ENCODE peak calls at places on chromosomes 11 and 22, in nine cellular contexts. R is heart right ventricle, E is cardiac muscle cell, H is adrenal gland, X is A549, Q is esophagus squamous epithelium, N is fibroblast of lung, C is thoracic aorta, A is uterus. F is an unnamed sample.
A peak's percentile ranks its signal among the peaks of the same experiment; 100 is the strongest.

GRCh38 chr11:83115551-83115950 is 41.4 kb upstream of the PCF11 start:
- DNase-seq in N (no peak), X (no peak), A (no peak), H (no peak), E (peak; percentile 69), C (no peak), R (no peak), Q (no peak), F (no peak)

GRCh38 chr11:8871283-8871775 is 39.7 kb upstream of the AKIP1 start:
- DNase-seq in A (peak; percentile 78), X (peak; percentile 72), C (no peak), N (peak; percentile 96), E (peak; percentile 89), H (peak; percentile 74), Q (peak; percentile 1), R (peak; percentile 72), F (peak; percentile 79)

GRCh38 chr11:12042215-12042676 is 33.8 kb upstream of the DKK3 start:
- DNase-seq in Q (no peak), E (no peak), R (no peak), C (no peak), A (no peak), H (no peak), N (peak; percentile 91), X (no peak), F (no peak)

GRCh38 chr11:35178862-35179261 is 39.9 kb downstream of the CD44 start:
- DNase-seq in X (no peak), A (no peak), N (no peak), R (no peak), C (no peak), E (no peak), H (no peak), Q (no peak), F (no peak)

GRCh38 chr11:119891392-119891791 is 162.4 kb upstream of the NECTIN1 start:
- DNase-seq in C (no peak), A (no peak), R (peak; percentile 73), X (no peak), H (no peak), N (no peak), Q (no peak), E (peak; percentile 79), F (peak; percentile 61)

GRCh38 chr11:62420882-62421281 is 2.0 kb downstream of the SCGB1A1 start:
- DNase-seq in Q (no peak), H (no peak), E (no peak), A (no peak), R (no peak), C (no peak), X (no peak), N (no peak), F (no peak)

GRCh38 chr11:6323291-6323905 is 3.1 kb upstream of the CAVIN3 start:
- DNase-seq in X (no peak), Q (no peak), A (no peak), H (no peak), C (no peak), E (no peak), N (no peak), R (no peak), F (no peak)

GRCh38 chr11:70297341-70297740 is 26.9 kb downstream of the PPFIA1 start:
- DNase-seq in N (no peak), A (no peak), E (no peak), R (no peak), X (no peak), Q (no peak), H (no peak), C (no peak), F (no peak)

GRCh38 chr22:44357296-44357961 is 44.7 kb upstream of the SHISAL1 start:
- DNase-seq in Q (no peak), X (no peak), E (no peak), H (no peak), C (no peak), N (no peak), R (no peak), A (peak; percentile 18), F (no peak)

GRCh38 chr11:56876621-56877312 is 111.9 kb upstream of the OR5AK2 start:
- DNase-seq in E (no peak), Q (no peak), N (no peak), X (no peak), A (no peak), R (no peak), H (no peak), C (no peak), F (no peak)

GRCh38 chr11:58567889-58568512 is 7.7 kb downstream of the LPXN start:
- DNase-seq in X (peak; percentile 44), E (peak; percentile 75), C (no peak), N (peak; percentile 58), Q (no peak), A (peak; percentile 31), H (peak; percentile 60), R (no peak), F (no peak)

GRCh38 chr11:33670250-33671011 is 30.2 kb downstream of the C11orf91 start:
- DNase-seq in A (no peak), H (no peak), N (peak; percentile 41), Q (no peak), X (no peak), E (no peak), C (no peak), R (no peak), F (no peak)

GRCh38 chr22:35399678-35400334 is at the start of gene MCM5:
- DNase-seq in A (peak; percentile 96), C (peak; percentile 97), H (peak; percentile 98), E (peak; percentile 97), X (peak; percentile 94), N (peak; percentile 96), Q (peak; percentile 91), R (peak; percentile 96), F (peak; percentile 98)
- H3K4me3 ChIP-seq in A (peak within 1 kb of the TSS; percentile 66), C (peak within 1 kb of the TSS; percentile 96), H (peak within 1 kb of the TSS; percentile 68), E (peak within 1 kb of the TSS; percentile 81), X (peak within 1 kb of the TSS; percentile 77), N (peak within 1 kb of the TSS; percentile 57), Q (peak within 1 kb of the TSS; percentile 96), R (peak within 1 kb of the TSS; percentile 94), F (peak within 1 kb of the TSS; percentile 76)

GRCh38 chr11:75823415-75823814 is 8.4 kb downstream of the UVRAG start:
- DNase-seq in X (no peak), C (no peak), Q (no peak), H (no peak), R (no peak), A (no peak), E (no peak), N (no peak), F (no peak)

GRCh38 chr11:75826463-75827220 is 11.6 kb downstream of the UVRAG start:
- DNase-seq in C (no peak), R (no peak), A (no peak), H (no peak), N (no peak), X (no peak), E (no peak), Q (no peak), F (no peak)

GRCh38 chr11:75816561-75817239 is 1.7 kb downstream of the UVRAG start:
- DNase-seq in C (no peak), H (peak; percentile 27), A (no peak), Q (no peak), E (no peak), X (no peak), R (no peak), N (no peak), F (no peak)

GRCh38 chr11:75820636-75821035 is 5.6 kb downstream of the UVRAG start:
- DNase-seq in Q (no peak), A (no peak), H (peak; percentile 82), N (peak; percentile 70), E (no peak), R (no peak), X (no peak), C (no peak), F (no peak)

GRCh38 chr11:75821202-75821601 is 6.2 kb downstream of the UVRAG start:
- DNase-seq in N (no peak), H (no peak), A (no peak), R (no peak), Q (no peak), E (no peak), X (no peak), C (no peak), F (no peak)
- H3K4me1 ChIP-seq in N (peaks cover 6% of the 10 kb centered on the region), H (peaks cover 21% of the 10 kb centered on the region), A (no peaks in the 10 kb centered on the region), R (peaks cover 23% of the 10 kb centered on the region), Q (peaks cover 68% of the 10 kb centered on the region), E (peaks cover 5% of the 10 kb centered on the region), X (peaks cover 22% of the 10 kb centered on the region), C (peaks cover 23% of the 10 kb centered on the region), F (no peaks in the 10 kb centered on the region)

DNA sequence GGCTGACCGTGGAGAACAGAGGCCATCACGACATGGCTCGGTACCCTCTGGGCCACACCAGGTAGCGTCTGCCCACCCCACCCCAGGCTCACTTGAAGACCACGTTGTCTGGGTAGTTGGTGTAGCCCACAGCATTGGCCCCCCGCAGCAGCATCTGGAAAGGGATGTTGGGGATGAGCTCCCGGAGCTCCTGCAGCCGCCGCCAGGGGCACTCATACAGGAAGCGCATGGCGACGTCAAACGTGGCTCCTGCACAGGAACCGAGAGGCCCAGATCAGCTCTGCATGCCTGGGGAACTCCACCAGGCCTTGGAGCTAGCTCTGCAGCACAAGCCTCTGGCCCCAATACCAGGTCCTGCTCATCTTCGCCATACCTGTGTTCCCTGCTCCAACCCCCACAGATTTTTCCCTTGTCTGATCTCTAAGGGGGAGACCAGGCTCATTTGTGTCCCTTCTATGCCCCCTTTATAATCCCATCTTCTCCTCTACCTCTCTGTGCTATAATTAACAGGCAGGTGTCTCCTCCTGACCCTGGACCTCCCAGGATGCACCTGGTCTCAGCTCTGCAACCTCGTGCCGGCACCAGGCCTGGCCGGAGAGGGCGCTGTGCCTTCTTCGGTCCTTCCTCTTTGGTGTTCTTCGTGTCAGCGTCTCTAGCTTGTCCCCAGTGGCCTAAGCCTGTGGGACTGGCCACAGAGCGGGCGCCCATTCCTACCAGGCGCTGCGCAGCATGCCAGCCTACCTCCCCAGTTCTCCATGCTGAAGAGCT is 5.0 kb upstream of the LRFN4 start:
- DNase-seq in N (no peak), C (no peak), Q (no peak), X (no peak), H (no peak), R (no peak), E (no peak), A (no peak), F (no peak)
- TF ChIP-seq CTCF in N (no peak), C (no peak), Q (no peak), X (no peak), H (no peak), R (no peak), E (peak; percentile 1), A (no peak), F (no peak)

GRCh38 chr11:65133724-65134123 is 595 bp downstream of the SYVN1 start:
- DNase-seq in E (no peak), Q (no peak), N (peak; percentile 39), R (peak; percentile 42), C (no peak), A (peak; percentile 64), H (peak; percentile 72), X (no peak), F (no peak)

GRCh38 chr11:65134952-65135632 is 773 bp upstream of the SYVN1 start:
- DNase-seq in E (peak; percentile 96), Q (no peak), C (peak; percentile 73), X (peak; percentile 99), N (peak; percentile 95), A (peak; percentile 91), H (peak; percentile 97), R (peak; percentile 86), F (peak; percentile 94)

GRCh38 chr11:65132988-65133700 is 1.2 kb downstream of the SYVN1 start:
- DNase-seq in E (no peak), H (peak; percentile 58), C (no peak), X (peak; percentile 54), N (no peak), Q (no peak), A (peak; percentile 32), R (no peak), F (no peak)

GRCh38 chr11:65135633-65136145 is 1.4 kb upstream of the SYVN1 start:
- DNase-seq in X (no peak), R (no peak), N (no peak), A (no peak), Q (no peak), E (no peak), C (no peak), H (no peak), F (no peak)

GRCh38 chr11:65134240-65134951 is at the start of gene SYVN1:
- DNase-seq in Q (peak; percentile 70), N (peak; percentile 87), R (peak; percentile 91), A (peak; percentile 91), C (peak; percentile 65), E (peak; percentile 93), X (peak; percentile 96), H (peak; percentile 92), F (peak; percentile 94)
- H3K4me3 ChIP-seq in Q (peak within 1 kb of the TSS; percentile 80), N (peak within 1 kb of the TSS; percentile 78), R (peak within 1 kb of the TSS; percentile 85), A (peak within 1 kb of the TSS; percentile 57), C (peak within 1 kb of the TSS; percentile 81), E (peak within 1 kb of the TSS; percentile 82), X (peak within 1 kb of the TSS; percentile 89), H (peak within 1 kb of the TSS; percentile 92), F (peak within 1 kb of the TSS; percentile 100)

F was measured in right atrium auricular region.